ENCODE peak calls at places on chromosomes 13 and 19, in six cellular contexts. N is K562, Y is GM12891, Q is HepG2, B is GM12878, H is H1. J is an unnamed sample.

GRCh38 chr13:30318026-30318425 is 10.7 kb upstream of the KATNAL1 start:
- DNase-seq in N (no peak), Y (no peak), H (no peak), Q (no peak), B (no peak), J (no peak)

GRCh38 chr19:32976223-32976805 is 4.3 kb downstream of the FAAP24 start:
- DNase-seq in Q (peak), B (no peak), Y (peak), N (peak), H (peak), J (peak)

GRCh38 chr19:38111898-38112297 is 112.1 kb downstream of the DPF1 start:
- DNase-seq in Y (no peak), Q (no peak), N (no peak), H (no peak), B (no peak), J (no peak)

GRCh38 chr13:106143930-106144709 is 391.3 kb downstream of the EFNB2 start:
- DNase-seq in N (no peak), Y (no peak), Q (no peak), B (no peak), H (no peak), J (no peak)

GRCh38 chr19:7751157-7751783 is 3.9 kb upstream of the CD209 start:
- DNase-seq in H (no peak), N (no peak), Y (no peak), B (peak), Q (no peak), J (no peak)

GRCh38 chr19:48961673-48962028 is 3.5 kb upstream of the FTL start:
- DNase-seq in B (no peak), Q (no peak), N (no peak), H (no peak), Y (no peak), J (no peak)

GRCh38 chr13:85266331-85266730 is 532.9 kb downstream of the SLITRK6 start:
- DNase-seq in N (no peak), Y (no peak), B (no peak), Q (no peak), H (no peak), J (no peak)

GRCh38 chr19:18168673-18169381 is 4.8 kb upstream of the IFI30 start:
- DNase-seq in Y (no peak), Q (no peak), N (no peak), B (no peak), H (no peak), J (no peak)

GRCh38 chr19:28456708-28457320 is 756.1 kb downstream of the UQCRFS1 start:
- DNase-seq in Q (peak), N (no peak), H (no peak), Y (no peak), B (no peak), J (no peak)

GRCh38 chr19:32406161-32407003 is 812 bp downstream of the DPY19L3 start:
- DNase-seq in Q (no peak), Y (no peak), N (peak), H (no peak), B (no peak), J (no peak)

GRCh38 chr19:16853066-16853465 is 23.9 kb downstream of the SIN3B start:
- DNase-seq in Q (no peak), Y (no peak), H (no peak), N (no peak), B (no peak), J (no peak)

GRCh38 chr19:33325920-33326319 is 23.6 kb upstream of the CEBPA start:
- DNase-seq in N (no peak), H (no peak), Q (no peak), B (no peak), Y (no peak), J (no peak)

GRCh38 chr19:13099073-13099999 is 3.3 kb downstream of the LYL1 start:
- DNase-seq in H (no peak), Q (no peak), N (peak), B (no peak), Y (peak), J (peak)

GRCh38 chr19:13101590-13102415 is 855 bp downstream of the LYL1 start:
- DNase-seq in H (no peak), Y (no peak), N (no peak), B (no peak), Q (peak), J (no peak)

GRCh38 chr19:13098291-13099072 is 4.2 kb downstream of the LYL1 start:
- DNase-seq in H (no peak), Q (no peak), B (no peak), N (peak), Y (no peak), J (no peak)

GRCh38 chr19:13100871-13101589 is 1.6 kb downstream of the LYL1 start:
- DNase-seq in N (peak), Y (no peak), Q (no peak), H (no peak), B (no peak), J (no peak)

GRCh38 chr19:13100031-13100588 is 2.5 kb downstream of the LYL1 start:
- DNase-seq in H (no peak), Y (peak), N (peak), Q (no peak), B (peak), J (peak)
- TF ChIP-seq TAF1 in H (no peak), Y (no peak), N (no peak), Q (no peak), B (no peak), J (peak)

GRCh38 chr19:58380736-58381459 is at the start of gene ZNF837:
- DNase-seq in B (peak), Y (peak), N (peak), Q (peak), H (peak), J (peak)
- TF ChIP-seq POLR2A in B (peak), Y (peak), N (peak), Q (peak), H (peak), J (peak)

GRCh38 chr19:35896643-35897040 is 3.7 kb downstream of the NFKBID start:
- DNase-seq in B (no peak), H (no peak), Y (no peak), Q (no peak), N (no peak), J (no peak)

GRCh38 chr19:35901854-35902661 is at the start of gene HCST:
- DNase-seq in Q (no peak), N (peak), B (no peak), H (no peak), Y (no peak), J (no peak)

GRCh38 chr19:35901055-35901644 is 810 bp upstream of the NFKBID start:
- DNase-seq in B (no peak), Q (no peak), N (no peak), Y (no peak), H (no peak), J (no peak)

GRCh38 chr19:35897706-35898451 is 2.5 kb downstream of the NFKBID start:
- DNase-seq in Y (no peak), N (no peak), H (no peak), Q (no peak), B (no peak), J (no peak)

GRCh38 chr19:35899547-35900214 is 659 bp downstream of the NFKBID start:
- DNase-seq in N (peak), Q (peak), H (no peak), Y (peak), B (peak), J (peak)
- TF ChIP-seq POLR2AphosphoS5 in N (peak), Q (peak), H (no peak), Y (peak), B (no peak), J (peak)

GRCh38 chr19:24063312-24063711 is 23.7 kb upstream of the ZNF254 start:
- DNase-seq in B (no peak), Y (no peak), H (no peak), N (no peak), Q (peak), J (no peak)
- TF ChIP-seq TAF1 in B (no peak), Y (no peak), H (no peak), N (no peak), Q (no peak), J (no peak)

GRCh38 chr13:36356058-36356457 is 9.9 kb upstream of the SPART start:
- DNase-seq in Q (peak), H (no peak), B (no peak), N (no peak), Y (no peak), J (no peak)

GRCh38 chr13:36357231-36357630 is 11.0 kb upstream of the SPART start:
- DNase-seq in H (no peak), B (no peak), Y (no peak), N (no peak), Q (no peak), J (no peak)

GRCh38 chr13:36354842-36355241 is 8.6 kb upstream of the SPART start:
- DNase-seq in N (no peak), B (no peak), Q (no peak), Y (no peak), H (no peak), J (no peak)

GRCh38 chr13:36357692-36358091 is 11.5 kb upstream of the SPART start:
- DNase-seq in Y (no peak), Q (no peak), N (no peak), B (no peak), H (no peak), J (no peak)

DNA sequence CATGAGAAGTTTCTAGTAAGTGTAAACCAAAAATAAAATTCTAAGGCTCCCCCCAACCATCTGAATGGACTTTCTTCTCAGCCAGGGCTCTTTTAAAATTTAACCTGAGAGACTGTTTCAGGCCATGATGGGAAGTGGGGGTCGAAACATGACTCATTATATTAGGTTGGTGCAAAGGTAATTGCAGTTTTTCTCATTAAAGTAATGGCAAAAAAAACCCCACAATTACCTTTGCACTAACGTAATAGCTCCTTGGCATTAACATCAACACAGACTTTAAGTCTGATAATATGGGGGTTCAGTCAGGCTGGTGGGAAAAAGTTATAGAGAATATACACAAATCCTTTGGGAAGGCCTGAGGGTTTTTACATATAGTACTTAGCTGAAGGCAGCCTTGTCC is 9.4 kb upstream of the SPART start:
- DNase-seq in B (no peak), Y (no peak), Q (no peak), N (no peak), H (no peak), J (no peak)
- TF ChIP-seq POLR2A in B (no peak), Y (no peak), Q (no peak), N (no peak), H (no peak), J (no peak)

GRCh38 chr19:52532480-52532879 is 5.0 kb downstream of the ZNF808 start:
- DNase-seq in B (no peak), Q (no peak), H (no peak), Y (no peak), N (no peak), J (no peak)

GRCh38 chr19:52541608-52542007 is 14.1 kb downstream of the ZNF808 start:
- DNase-seq in Q (no peak), N (no peak), B (no peak), H (no peak), Y (no peak), J (no peak)

GRCh38 chr19:52533901-52534300 is 6.4 kb downstream of the ZNF808 start:
- DNase-seq in Q (no peak), N (no peak), Y (no peak), H (no peak), B (no peak), J (no peak)

DNA sequence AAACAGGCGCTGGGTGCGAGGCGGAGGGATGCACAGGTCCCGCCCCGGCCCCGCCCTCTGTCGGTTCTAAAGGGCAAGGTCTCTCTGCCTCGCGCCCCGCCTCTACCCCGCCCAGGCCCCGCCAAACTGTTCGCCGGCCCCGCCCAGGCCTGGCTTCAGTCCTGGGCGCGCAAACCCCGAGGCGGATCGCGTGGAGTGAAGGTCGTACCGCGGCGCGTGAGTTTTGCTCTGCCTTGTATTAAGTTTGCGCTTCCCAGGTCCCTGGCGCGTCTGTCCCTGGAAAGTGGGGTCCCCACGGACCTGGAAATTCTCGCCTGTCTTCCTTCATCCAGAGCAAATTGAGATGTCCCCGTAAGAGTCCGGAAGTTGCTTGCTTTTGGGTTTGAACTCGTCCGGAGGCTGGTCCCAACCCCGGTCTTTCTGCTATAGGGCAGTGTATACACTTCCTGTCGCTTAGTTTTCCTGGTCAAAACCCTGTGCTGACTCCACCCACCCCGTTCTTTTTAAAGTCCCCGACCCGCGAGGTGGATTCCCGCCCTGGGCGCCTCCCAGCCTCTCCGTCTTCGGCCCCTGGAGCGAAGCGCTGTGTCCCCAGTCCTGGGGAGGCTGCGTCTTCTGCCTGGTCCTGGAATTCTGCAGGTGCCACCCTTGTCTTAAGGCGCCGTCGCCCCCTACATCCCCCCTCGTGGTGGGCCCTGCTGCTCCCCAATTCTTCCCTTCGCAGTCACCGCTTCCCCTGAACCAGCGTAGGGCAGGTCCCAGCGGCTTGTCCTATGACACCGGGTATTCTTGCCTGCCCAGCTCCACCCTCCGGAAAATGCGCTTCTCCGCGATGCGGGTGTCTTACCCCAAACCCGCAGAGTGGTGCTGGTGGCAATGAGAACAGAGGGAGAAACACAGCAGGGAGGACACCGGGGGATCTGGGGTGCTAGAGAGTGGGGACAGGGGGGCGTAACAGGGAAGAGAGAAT is 8.6 kb downstream of the ZNF808 start:
- DNase-seq in Q (no peak), B (peak), N (no peak), Y (peak), H (peak), J (peak)
- TF ChIP-seq POLR2AphosphoS5 in Q (no peak), B (peak), N (no peak), Y (peak), H (peak), J (peak)

GRCh38 chr13:73544175-73544574 is 485.4 kb downstream of the KLF5 start:
- DNase-seq in B (no peak), H (no peak), Y (no peak), Q (no peak), N (no peak), J (no peak)
- TF ChIP-seq TAF1 in B (no peak), H (no peak), Y (no peak), Q (no peak), N (no peak), J (no peak)

GRCh38 chr19:3605770-3606169 is 905 bp downstream of the TBXA2R start:
- DNase-seq in Q (no peak), H (no peak), Y (no peak), B (no peak), N (no peak), J (no peak)

GRCh38 chr19:3608079-3608641 is 1.5 kb upstream of the TBXA2R start:
- DNase-seq in Q (no peak), B (no peak), H (no peak), Y (no peak), N (peak), J (no peak)

GRCh38 chr19:3607398-3608078 is 863 bp upstream of the TBXA2R start:
- DNase-seq in Q (no peak), N (peak), H (no peak), Y (no peak), B (no peak), J (no peak)

GRCh38 chr19:3606174-3606689 is 443 bp downstream of the TBXA2R start:
- DNase-seq in Q (no peak), N (peak), H (no peak), Y (no peak), B (no peak), J (no peak)

DNA sequence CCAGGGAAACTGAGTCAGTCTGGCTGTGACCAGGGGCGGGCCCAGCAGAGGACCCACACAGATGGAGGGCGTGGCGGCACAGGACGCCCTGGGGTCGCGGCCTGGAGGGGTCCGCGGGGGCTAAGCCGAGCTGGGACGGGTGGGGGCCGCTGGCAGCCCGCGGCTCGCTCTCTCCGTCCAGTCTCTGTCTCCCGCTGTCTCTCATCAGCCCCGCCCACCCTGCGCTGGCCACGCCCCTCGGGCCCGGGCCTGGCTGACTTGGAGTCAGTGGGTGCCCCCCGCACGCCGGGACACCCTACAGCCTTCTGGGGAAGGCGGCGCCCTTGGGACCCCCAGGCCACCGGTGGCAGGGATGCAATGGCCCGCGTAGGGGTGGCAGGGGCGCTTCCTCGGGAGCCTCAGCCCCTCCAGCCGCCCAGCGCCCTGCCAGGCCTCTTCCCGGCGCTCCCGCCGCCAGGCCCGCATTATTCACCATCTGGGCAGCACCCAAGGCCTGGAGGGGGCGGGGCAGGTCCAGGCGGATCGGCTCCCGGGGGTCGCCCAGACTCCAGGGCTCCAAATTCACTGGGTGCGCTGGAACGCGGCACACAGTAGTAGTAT is at the start of gene TBXA2R:
- DNase-seq in N (peak), B (no peak), H (no peak), Y (peak), Q (no peak), J (peak)
- TF ChIP-seq POLR2A in N (peak), B (no peak), H (no peak), Y (no peak), Q (no peak), J (no peak)

DNA sequence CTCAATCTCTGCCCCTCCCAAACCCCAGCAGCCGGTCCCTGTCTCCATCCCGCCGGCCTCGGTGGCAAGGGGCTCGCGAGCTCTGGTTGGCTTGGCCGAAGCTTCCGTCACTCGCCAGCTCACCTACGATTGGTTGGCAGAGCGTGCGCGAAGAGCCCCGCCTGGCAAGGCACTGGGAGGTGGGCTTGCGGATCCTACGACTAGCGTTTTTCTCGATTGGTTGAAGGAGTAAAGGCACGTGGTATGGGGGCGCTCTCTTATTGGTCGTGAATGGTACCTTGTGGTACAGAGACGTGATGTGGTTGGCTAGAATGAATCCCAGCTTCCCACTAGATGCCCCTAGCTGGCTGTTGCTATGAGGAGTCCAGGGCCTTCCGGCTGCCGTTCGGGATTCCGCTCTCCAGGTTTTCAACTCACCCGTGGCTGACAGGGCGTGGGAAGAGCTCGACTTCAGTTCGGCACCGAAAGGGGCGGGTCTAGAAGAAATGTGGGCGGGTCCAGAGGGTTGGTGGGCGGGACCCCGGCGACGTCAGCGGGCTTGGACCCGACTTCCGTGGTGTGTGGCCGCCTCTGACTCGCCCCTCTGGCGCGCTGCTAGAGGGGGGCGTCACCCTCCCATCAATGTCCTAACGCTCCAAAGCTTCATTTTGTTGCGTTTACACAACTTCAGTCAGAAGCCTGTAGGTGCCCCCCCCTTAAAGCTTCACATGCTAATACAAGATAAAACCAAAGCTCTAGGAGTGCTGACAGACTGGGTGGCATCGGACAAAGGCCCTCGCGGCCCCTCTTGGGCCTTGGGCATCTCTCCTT is 847 bp upstream of the RAP2A start:
- DNase-seq in Q (peak), B (peak), H (peak), Y (peak), N (peak), J (peak)
- TF ChIP-seq POLR2AphosphoS5 in Q (peak), B (no peak), H (peak), Y (peak), N (no peak), J (peak)